ENCODE peak calls at places on chromosomes 1 and 21, in four cellular contexts. C, A, M and I are unnamed samples.

GRCh38 chr1:43999455-43999854 is 8.1 kb downstream of the CCDC24 start:
- DNase-seq in C (no peak), A (no peak), M (no peak), I (no peak)

GRCh38 chr1:87334351-87335174 is 5.9 kb downstream of the LMO4 start:
- DNase-seq in C (peak; percentile 21), A (no peak), M (peak; percentile 42), I (peak; percentile 60)

GRCh38 chr21:20882462-20883415 is 115.5 kb upstream of the NCAM2 start:
- DNase-seq in C (peak; percentile 23), A (no peak), M (peak; percentile 16), I (peak; percentile 47)

GRCh38 chr1:18358600-18358999 is 122.1 kb upstream of the KLHDC7A start:
- DNase-seq in C (no peak), A (no peak), M (no peak), I (no peak)

GRCh38 chr21:31874817-31875216 is 2.0 kb downstream of the HUNK start:
- DNase-seq in C (no peak), A (no peak), M (no peak), I (peak; percentile 41)

GRCh38 chr1:226975259-226975908 is 35.3 kb downstream of the COQ8A start:
- DNase-seq in C (no peak), A (no peak), M (no peak), I (no peak)

GRCh38 chr1:51331206-51332100 is 1.1 kb upstream of the TTC39A start:
- DNase-seq in C (peak; percentile 93), A (peak; percentile 13), M (peak; percentile 83), I (no peak)

GRCh38 chr1:155242805-155243358 is 12.4 kb downstream of the ENTREP3 start:
- DNase-seq in C (no peak), A (no peak), M (no peak), I (no peak)

GRCh38 chr1:7060826-7061225 is 275.6 kb downstream of the CAMTA1 start:
- DNase-seq in C (no peak), A (no peak), M (no peak), I (no peak)

GRCh38 chr21:32569261-32570230 is 15.8 kb downstream of the TCP10L start:
- DNase-seq in C (peak; percentile 77), A (peak; percentile 13), M (peak; percentile 86), I (peak; percentile 88)

GRCh38 chr1:77540501-77541161 is 141.8 kb downstream of the ZZZ3 start:
- DNase-seq in C (no peak), A (no peak), M (no peak), I (no peak)

GRCh38 chr1:246139745-246140182 is 367.3 kb downstream of the SMYD3 start:
- DNase-seq in C (peak; percentile 30), A (no peak), M (no peak), I (no peak)

GRCh38 chr1:89894210-89894668 is 73.4 kb downstream of the LRRC8D start:
- DNase-seq in C (no peak), A (no peak), M (no peak), I (no peak)

GRCh38 chr1:89894802-89895201 is 74.0 kb downstream of the LRRC8D start:
- DNase-seq in C (no peak), A (no peak), M (no peak), I (no peak)

GRCh38 chr1:89897347-89898133 is 76.7 kb downstream of the LRRC8D start:
- DNase-seq in C (no peak), A (no peak), M (no peak), I (no peak)

GRCh38 chr1:89898150-89898549 is 77.3 kb downstream of the LRRC8D start:
- DNase-seq in C (no peak), A (no peak), M (no peak), I (no peak)

GRCh38 chr1:89896105-89896942 is 75.5 kb downstream of the LRRC8D start:
- DNase-seq in C (peak; percentile 89), A (no peak), M (no peak), I (no peak)
- TF ChIP-seq USF1 in C (peak; percentile 53), A (no peak), M (no peak), I (no peak)

GRCh38 chr1:64959973-64960372 is 6.4 kb downstream of the JAK1 start:
- DNase-seq in C (no peak), A (no peak), M (no peak), I (no peak)
- TF ChIP-seq MAX in C (no peak), A (no peak), M (no peak), I (no peak)

GRCh38 chr21:45149021-45149420 is 74.6 kb downstream of the ADARB1 start:
- DNase-seq in C (no peak), A (no peak), M (no peak), I (no peak)
- TF ChIP-seq USF1 in C (no peak), A (no peak), M (no peak), I (no peak)

DNA sequence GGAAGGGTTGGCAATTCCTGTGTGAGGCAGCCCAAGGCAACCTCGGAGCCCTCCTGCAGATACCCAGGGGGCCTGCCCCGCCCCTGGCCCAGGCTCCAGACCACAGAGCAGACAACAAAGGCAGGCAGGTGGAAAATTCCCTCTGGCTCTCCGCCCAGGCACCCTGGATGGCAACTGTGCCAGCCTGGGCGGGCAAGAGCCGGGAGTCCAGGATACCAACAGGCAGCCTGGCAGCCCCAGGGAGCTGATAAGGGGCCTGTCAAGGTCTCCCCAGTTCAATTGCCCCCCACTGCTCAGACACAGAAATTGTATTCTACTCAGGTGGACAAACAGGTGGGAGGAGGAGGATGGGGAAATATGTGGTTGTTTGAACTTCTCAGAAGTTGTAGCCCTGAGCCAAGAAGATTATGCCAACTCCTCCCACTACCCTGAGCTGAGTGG is 15.4 kb upstream of the GPR37L1 start:
- DNase-seq in C (no peak), A (no peak), M (no peak), I (no peak)
- TF ChIP-seq MAX in C (no peak), A (no peak), M (no peak), I (no peak)

GRCh38 chr1:181185461-181185860 is 97.0 kb downstream of the IER5 start:
- DNase-seq in C (no peak), A (no peak), M (no peak), I (no peak)
- TF ChIP-seq USF1 in C (no peak), A (no peak), M (no peak), I (no peak)

GRCh38 chr21:42319368-42319767 is 4.2 kb upstream of the TFF3 start:
- DNase-seq in C (no peak), A (no peak), M (no peak), I (no peak)
- TF ChIP-seq MAX in C (no peak), A (no peak), M (no peak), I (no peak)